ENCODE peak calls at places on chromosomes 11 and 22, in five cellular contexts. V is activated naive CD8-positive, alpha-beta T cell treated with anti-CD3 and anti-CD28 coated beads, Interleukin-2, amount 10 ng/mL, durations not matched to agents 7 days and 5 days; A is T-helper 1 cell; M is activated naive CD4-positive, alpha-beta T cell treated with anti-CD3 and anti-CD28 coated beads for 36 hours; R is cardiac muscle cell. G is an unnamed sample.
A peak's percentile ranks its signal among the peaks of the same experiment; 100 is the strongest.

GRCh38 chr22:29555065-29555644 is 1.6 kb upstream of the THOC5 start:
- DNase-seq in V (no peak), R (no peak), A (no peak), M (no peak), G (no peak)

GRCh38 chr22:49502126-49502826 is 325.4 kb downstream of the BRD1 start:
- DNase-seq in R (no peak), M (no peak), V (no peak), A (peak; percentile 58), G (no peak)

GRCh38 chr22:50222508-50222907 is 21.7 kb downstream of the SELENOO start:
- DNase-seq in M (no peak), A (no peak), V (no peak), R (no peak), G (no peak)

GRCh38 chr11:20337526-20338154 is 25.9 kb upstream of the HTATIP2 start:
- DNase-seq in A (no peak), V (no peak), R (peak; percentile 64), M (peak; percentile 35), G (no peak)

GRCh38 chr22:42805016-42805997 is 51.8 kb downstream of the ARFGAP3 start:
- DNase-seq in V (no peak), R (no peak), A (no peak), M (no peak), G (no peak)

GRCh38 chr11:68663482-68664010 is 20.8 kb upstream of the GAL start:
- DNase-seq in R (no peak), V (no peak), A (no peak), M (no peak), G (no peak)

GRCh38 chr11:88522624-88523361 is 185.3 kb upstream of the CTSC start:
- DNase-seq in A (no peak), V (no peak), R (no peak), M (no peak), G (no peak)

GRCh38 chr22:38106814-38107578 is 3.5 kb downstream of the BAIAP2L2 start:
- DNase-seq in M (no peak), R (no peak), A (no peak), V (no peak), G (no peak)

GRCh38 chr11:279040-279965 is 1.1 kb downstream of the NLRP6 start:
- DNase-seq in R (no peak), M (no peak), V (peak; percentile 68), A (peak; percentile 28), G (no peak)

GRCh38 chr11:92948116-92948515 is 21.3 kb upstream of the MTNR1B start:
- DNase-seq in V (no peak), R (no peak), M (no peak), A (no peak), G (no peak)

GRCh38 chr22:43777204-43777671 is 34.9 kb downstream of the EFCAB6 start:
- DNase-seq in M (no peak), A (no peak), R (no peak), V (no peak), G (peak; percentile 17)

GRCh38 chr11:121426476-121427454 is 25.3 kb upstream of the SORL1 start:
- DNase-seq in V (peak; percentile 69), R (peak; percentile 55), M (peak; percentile 69), A (peak; percentile 58), G (peak; percentile 22)

GRCh38 chr22:45478108-45478771 is 24.4 kb upstream of the FBLN1 start:
- DNase-seq in A (no peak), V (no peak), R (no peak), M (no peak), G (no peak)

GRCh38 chr11:3102641-3102921 is 45.4 kb upstream of the CARS1 start:
- DNase-seq in A (no peak), M (no peak), V (no peak), R (no peak), G (no peak)

GRCh38 chr11:114080769-114081168 is 21.3 kb downstream of the ZBTB16 start:
- DNase-seq in V (no peak), M (no peak), R (no peak), A (no peak), G (no peak)

GRCh38 chr22:23212061-23213030 is 32.0 kb downstream of the BCR start:
- DNase-seq in A (no peak), R (peak; percentile 45), V (no peak), M (no peak), G (no peak)

GRCh38 chr11:76695133-76695532 is 24.6 kb upstream of the LRRC32 start:
- DNase-seq in R (no peak), M (peak; percentile 29), A (no peak), V (no peak), G (no peak)

GRCh38 chr11:59802639-59803176 is 7.9 kb downstream of the MRPL16 start:
- DNase-seq in M (peak; percentile 53), A (peak; percentile 61), R (peak; percentile 55), V (no peak), G (peak; percentile 15)

GRCh38 chr11:71447791-71448256 is 369 bp downstream of the DHCR7 start:
- DNase-seq in A (peak; percentile 22), R (peak; percentile 54), M (peak; percentile 49), V (peak; percentile 65), G (peak; percentile 21)

GRCh38 chr11:118618115-118618990 is 10.9 kb downstream of the PHLDB1 start:
- DNase-seq in M (no peak), A (no peak), V (peak; percentile 21), R (no peak), G (no peak)

GRCh38 chr11:134037093-134037908 is 31.6 kb upstream of the JAM3 start:
- DNase-seq in V (peak; percentile 71), A (peak; percentile 67), M (peak; percentile 73), R (peak; percentile 74), G (peak; percentile 72)

GRCh38 chr11:18321622-18321990 is 334 bp downstream of the HPS5 start:
- DNase-seq in V (no peak), A (no peak), R (no peak), M (no peak), G (no peak)

GRCh38 chr11:36296925-36297604 is 977 bp downstream of the PRR5L start:
- DNase-seq in V (no peak), R (no peak), M (no peak), A (no peak), G (no peak)